ENCODE peak calls at places on chromosomes 2 and 18, in nine cellular contexts. One of them, this sample, is unnamed.

GRCh38 chr2:43407826-43408783 is 181.7 kb upstream of the ZFP36L2 start:
- DNase-seq in neural progenitor cell: no peak
- DNase-seq in HCT116: no peak
- DNase-seq in GM23338: no peak
- DNase-seq in SK-N-SH: no peak
- DNase-seq in PC-3: no peak
- DNase-seq in OCI-LY7: peak; percentile 33
- DNase-seq in MM.1S: peak; percentile 69
- DNase-seq in hepatocyte: no peak
- DNase-seq in this sample: peak; percentile 19

GRCh38 chr2:120871881-120872620 is 136.4 kb downstream of the GLI2 start:
- DNase-seq in neural progenitor cell: no peak
- DNase-seq in HCT116: no peak
- DNase-seq in GM23338: no peak
- DNase-seq in SK-N-SH: no peak
- DNase-seq in PC-3: no peak
- DNase-seq in OCI-LY7: no peak
- DNase-seq in MM.1S: no peak
- DNase-seq in hepatocyte: no peak
- DNase-seq in this sample: no peak

GRCh38 chr2:235445116-235445515 is 48.7 kb upstream of the AGAP1 start:
- DNase-seq in neural progenitor cell: no peak
- DNase-seq in HCT116: no peak
- DNase-seq in GM23338: no peak
- DNase-seq in SK-N-SH: no peak
- DNase-seq in PC-3: no peak
- DNase-seq in OCI-LY7: no peak
- DNase-seq in MM.1S: no peak
- DNase-seq in hepatocyte: peak; percentile 62
- DNase-seq in this sample: no peak

GRCh38 chr2:231386446-231386845 is 9.1 kb upstream of the B3GNT7 start:
- DNase-seq in neural progenitor cell: no peak
- DNase-seq in HCT116: no peak
- DNase-seq in GM23338: no peak
- DNase-seq in SK-N-SH: no peak
- DNase-seq in PC-3: peak; percentile 87
- DNase-seq in OCI-LY7: no peak
- DNase-seq in MM.1S: no peak
- DNase-seq in hepatocyte: no peak
- DNase-seq in this sample: peak; percentile 83

GRCh38 chr2:130832296-130832940 is 4.3 kb upstream of the ARHGEF4 start:
- DNase-seq in neural progenitor cell: peak; percentile 1
- DNase-seq in HCT116: no peak
- DNase-seq in GM23338: no peak
- DNase-seq in SK-N-SH: no peak
- DNase-seq in PC-3: no peak
- DNase-seq in OCI-LY7: no peak
- DNase-seq in MM.1S: no peak
- DNase-seq in hepatocyte: no peak
- DNase-seq in this sample: no peak

GRCh38 chr2:100060875-100061274 is 81.5 kb downstream of the AFF3 start:
- DNase-seq in neural progenitor cell: no peak
- DNase-seq in HCT116: no peak
- DNase-seq in GM23338: no peak
- DNase-seq in SK-N-SH: no peak
- DNase-seq in PC-3: no peak
- DNase-seq in OCI-LY7: no peak
- DNase-seq in MM.1S: no peak
- DNase-seq in hepatocyte: no peak
- DNase-seq in this sample: no peak

GRCh38 chr2:149441255-149441654 is 110.9 kb downstream of the LYPD6 start:
- DNase-seq in neural progenitor cell: no peak
- DNase-seq in HCT116: no peak
- DNase-seq in GM23338: no peak
- DNase-seq in SK-N-SH: no peak
- DNase-seq in PC-3: no peak
- DNase-seq in OCI-LY7: no peak
- DNase-seq in MM.1S: no peak
- DNase-seq in hepatocyte: no peak
- DNase-seq in this sample: peak; percentile 27

GRCh38 chr18:74834424-74835309 is 237.0 kb downstream of the ZNF407 start:
- DNase-seq in neural progenitor cell: no peak
- DNase-seq in HCT116: no peak
- DNase-seq in GM23338: peak; percentile 28
- DNase-seq in SK-N-SH: no peak
- DNase-seq in PC-3: peak; percentile 48
- DNase-seq in OCI-LY7: no peak
- DNase-seq in MM.1S: no peak
- DNase-seq in hepatocyte: no peak
- DNase-seq in this sample: no peak

GRCh38 chr18:33841221-33841967 is 263.4 kb downstream of the ASXL3 start:
- DNase-seq in neural progenitor cell: no peak
- DNase-seq in HCT116: no peak
- DNase-seq in GM23338: peak; percentile 14
- DNase-seq in SK-N-SH: no peak
- DNase-seq in PC-3: no peak
- DNase-seq in OCI-LY7: peak; percentile 74
- DNase-seq in MM.1S: no peak
- DNase-seq in hepatocyte: no peak
- DNase-seq in this sample: no peak

GRCh38 chr2:54228945-54229344 is 27.1 kb downstream of the TSPYL6 start:
- DNase-seq in neural progenitor cell: no peak
- DNase-seq in HCT116: no peak
- DNase-seq in GM23338: no peak
- DNase-seq in SK-N-SH: peak; percentile 38
- DNase-seq in PC-3: no peak
- DNase-seq in OCI-LY7: no peak
- DNase-seq in MM.1S: no peak
- DNase-seq in hepatocyte: no peak
- DNase-seq in this sample: no peak

GRCh38 chr18:58862851-58863538 is 1.7 kb upstream of the ZNF532 start:
- DNase-seq in neural progenitor cell: peak; percentile 66
- DNase-seq in HCT116: peak; percentile 6
- DNase-seq in GM23338: peak; percentile 57
- DNase-seq in SK-N-SH: peak; percentile 80
- DNase-seq in PC-3: peak; percentile 41
- DNase-seq in OCI-LY7: peak; percentile 51
- DNase-seq in MM.1S: peak; percentile 11
- DNase-seq in hepatocyte: peak; percentile 45
- DNase-seq in this sample: peak; percentile 78

GRCh38 chr2:222105046-222105445 is 193.8 kb downstream of the PAX3 start:
- DNase-seq in neural progenitor cell: no peak
- DNase-seq in HCT116: no peak
- DNase-seq in GM23338: no peak
- DNase-seq in SK-N-SH: no peak
- DNase-seq in PC-3: peak; percentile 30
- DNase-seq in OCI-LY7: no peak
- DNase-seq in MM.1S: no peak
- DNase-seq in hepatocyte: no peak
- DNase-seq in this sample: no peak

GRCh38 chr18:74412106-74412880 is 44.8 kb downstream of the DIPK1C start:
- DNase-seq in neural progenitor cell: peak; percentile 84
- DNase-seq in HCT116: no peak
- DNase-seq in GM23338: peak; percentile 26
- DNase-seq in SK-N-SH: no peak
- DNase-seq in PC-3: no peak
- DNase-seq in OCI-LY7: no peak
- DNase-seq in MM.1S: no peak
- DNase-seq in hepatocyte: no peak
- DNase-seq in this sample: no peak

GRCh38 chr2:192005214-192005613 is 158.3 kb upstream of the CAVIN2 start:
- DNase-seq in neural progenitor cell: no peak
- DNase-seq in HCT116: no peak
- DNase-seq in GM23338: no peak
- DNase-seq in SK-N-SH: no peak
- DNase-seq in PC-3: no peak
- DNase-seq in OCI-LY7: no peak
- DNase-seq in MM.1S: no peak
- DNase-seq in hepatocyte: no peak
- DNase-seq in this sample: no peak

GRCh38 chr2:45124456-45124855 is 115.2 kb upstream of the SIX2 start:
- DNase-seq in neural progenitor cell: no peak
- DNase-seq in HCT116: no peak
- DNase-seq in GM23338: no peak
- DNase-seq in SK-N-SH: no peak
- DNase-seq in PC-3: no peak
- DNase-seq in OCI-LY7: no peak
- DNase-seq in MM.1S: no peak
- DNase-seq in hepatocyte: no peak
- DNase-seq in this sample: no peak

GRCh38 chr2:70923378-70924015 is 12.2 kb upstream of the ATP6V1B1 start:
- DNase-seq in neural progenitor cell: peak; percentile 56
- DNase-seq in HCT116: no peak
- DNase-seq in GM23338: peak; percentile 82
- DNase-seq in SK-N-SH: peak; percentile 33
- DNase-seq in PC-3: peak; percentile 35
- DNase-seq in OCI-LY7: peak; percentile 28
- DNase-seq in MM.1S: peak; percentile 23
- DNase-seq in hepatocyte: peak; percentile 4
- DNase-seq in this sample: no peak

GRCh38 chr2:163132850-163133249 is 294.3 kb upstream of the KCNH7 start:
- DNase-seq in neural progenitor cell: no peak
- DNase-seq in HCT116: peak; percentile 4
- DNase-seq in GM23338: peak; percentile 32
- DNase-seq in SK-N-SH: peak; percentile 2
- DNase-seq in PC-3: peak; percentile 43
- DNase-seq in OCI-LY7: no peak
- DNase-seq in MM.1S: peak; percentile 51
- DNase-seq in hepatocyte: no peak
- DNase-seq in this sample: peak; percentile 40

GRCh38 chr2:226802573-226802972 is 3.0 kb upstream of the IRS1 start:
- DNase-seq in neural progenitor cell: peak; percentile 71
- DNase-seq in HCT116: peak; percentile 81
- DNase-seq in GM23338: peak; percentile 79
- DNase-seq in SK-N-SH: peak; percentile 48
- DNase-seq in PC-3: peak; percentile 83
- DNase-seq in OCI-LY7: peak; percentile 85
- DNase-seq in MM.1S: peak; percentile 79
- DNase-seq in hepatocyte: peak; percentile 83
- DNase-seq in this sample: peak; percentile 85

GRCh38 chr2:189393440-189394111 is 47.7 kb upstream of the WDR75 start:
- DNase-seq in neural progenitor cell: no peak
- DNase-seq in HCT116: peak; percentile 87
- DNase-seq in GM23338: no peak
- DNase-seq in SK-N-SH: no peak
- DNase-seq in PC-3: peak; percentile 94
- DNase-seq in OCI-LY7: no peak
- DNase-seq in MM.1S: no peak
- DNase-seq in hepatocyte: peak; percentile 33
- DNase-seq in this sample: peak; percentile 94

GRCh38 chr2:141068053-141068682 is 1062.6 kb downstream of the LRP1B start:
- DNase-seq in neural progenitor cell: peak; percentile 43
- DNase-seq in HCT116: no peak
- DNase-seq in GM23338: no peak
- DNase-seq in SK-N-SH: no peak
- DNase-seq in PC-3: no peak
- DNase-seq in OCI-LY7: no peak
- DNase-seq in MM.1S: no peak
- DNase-seq in hepatocyte: no peak
- DNase-seq in this sample: no peak

GRCh38 chr2:141065042-141065441 is 1065.8 kb downstream of the LRP1B start:
- DNase-seq in neural progenitor cell: no peak
- DNase-seq in HCT116: no peak
- DNase-seq in GM23338: no peak
- DNase-seq in SK-N-SH: no peak
- DNase-seq in PC-3: no peak
- DNase-seq in OCI-LY7: no peak
- DNase-seq in MM.1S: no peak
- DNase-seq in hepatocyte: no peak
- DNase-seq in this sample: no peak

GRCh38 chr2:141062443-141062842 is 1068.4 kb downstream of the LRP1B start:
- DNase-seq in neural progenitor cell: no peak
- DNase-seq in HCT116: no peak
- DNase-seq in GM23338: no peak
- DNase-seq in SK-N-SH: no peak
- DNase-seq in PC-3: no peak
- DNase-seq in OCI-LY7: no peak
- DNase-seq in MM.1S: no peak
- DNase-seq in hepatocyte: no peak
- DNase-seq in this sample: no peak

GRCh38 chr2:141062016-141062415 is 1068.8 kb downstream of the LRP1B start:
- DNase-seq in neural progenitor cell: no peak
- DNase-seq in HCT116: no peak
- DNase-seq in GM23338: no peak
- DNase-seq in SK-N-SH: no peak
- DNase-seq in PC-3: no peak
- DNase-seq in OCI-LY7: no peak
- DNase-seq in MM.1S: no peak
- DNase-seq in hepatocyte: no peak
- DNase-seq in this sample: no peak

GRCh38 chr2:141063410-141063809 is 1067.4 kb downstream of the LRP1B start:
- DNase-seq in neural progenitor cell: peak; percentile 14
- DNase-seq in HCT116: no peak
- DNase-seq in GM23338: peak; percentile 61
- DNase-seq in SK-N-SH: no peak
- DNase-seq in PC-3: no peak
- DNase-seq in OCI-LY7: no peak
- DNase-seq in MM.1S: no peak
- DNase-seq in hepatocyte: no peak
- DNase-seq in this sample: no peak
- H2AFZ ChIP-seq in neural progenitor cell: peak overlapping the region; percentile 15
- H2AFZ ChIP-seq in HCT116: no peak overlapping the region
- H2AFZ ChIP-seq in GM23338: no peak overlapping the region
- H2AFZ ChIP-seq in SK-N-SH: no peak overlapping the region
- H2AFZ ChIP-seq in PC-3: no peak overlapping the region
- H2AFZ ChIP-seq in OCI-LY7: no peak overlapping the region
- H2AFZ ChIP-seq in MM.1S: no peak overlapping the region
- H2AFZ ChIP-seq in hepatocyte: no peak overlapping the region
- H2AFZ ChIP-seq in this sample: no peak overlapping the region

GRCh38 chr2:69387770-69388481 is 899 bp upstream of the GFPT1 start:
- DNase-seq in neural progenitor cell: peak; percentile 13
- DNase-seq in HCT116: no peak
- DNase-seq in GM23338: no peak
- DNase-seq in SK-N-SH: peak; percentile 25
- DNase-seq in PC-3: no peak
- DNase-seq in OCI-LY7: no peak
- DNase-seq in MM.1S: no peak
- DNase-seq in hepatocyte: peak; percentile 34
- DNase-seq in this sample: no peak
- TF ChIP-seq EZH2phosphoT487 in neural progenitor cell: no peak
- TF ChIP-seq EZH2phosphoT487 in HCT116: no peak
- TF ChIP-seq EZH2phosphoT487 in GM23338: no peak
- TF ChIP-seq EZH2phosphoT487 in SK-N-SH: no peak
- TF ChIP-seq EZH2phosphoT487 in PC-3: no peak
- TF ChIP-seq EZH2phosphoT487 in OCI-LY7: no peak
- TF ChIP-seq EZH2phosphoT487 in MM.1S: no peak
- TF ChIP-seq EZH2phosphoT487 in hepatocyte: no peak
- TF ChIP-seq EZH2phosphoT487 in this sample: no peak

GRCh38 chr18:77002496-77002895 is 130.1 kb downstream of the MBP start:
- DNase-seq in neural progenitor cell: no peak
- DNase-seq in HCT116: no peak
- DNase-seq in GM23338: no peak
- DNase-seq in SK-N-SH: no peak
- DNase-seq in PC-3: no peak
- DNase-seq in OCI-LY7: no peak
- DNase-seq in MM.1S: no peak
- DNase-seq in hepatocyte: no peak
- DNase-seq in this sample: no peak
- H3K4me1 ChIP-seq in neural progenitor cell: peaks cover 11% of the 10 kb centered on the region
- H3K4me1 ChIP-seq in HCT116: no peaks in the 10 kb centered on the region
- H3K4me1 ChIP-seq in GM23338: peaks cover 6% of the 10 kb centered on the region
- H3K4me1 ChIP-seq in SK-N-SH: no peaks in the 10 kb centered on the region
- H3K4me1 ChIP-seq in PC-3: peaks cover 4% of the 10 kb centered on the region
- H3K4me1 ChIP-seq in OCI-LY7: peaks cover 7% of the 10 kb centered on the region
- H3K4me1 ChIP-seq in MM.1S: no peaks in the 10 kb centered on the region
- H3K4me1 ChIP-seq in hepatocyte: peaks cover 3% of the 10 kb centered on the region
- H3K4me1 ChIP-seq in this sample: no peaks in the 10 kb centered on the region

GRCh38 chr2:186405847-186406246 is 80.2 kb upstream of the ZC3H15 start:
- DNase-seq in neural progenitor cell: no peak
- DNase-seq in HCT116: no peak
- DNase-seq in GM23338: no peak
- DNase-seq in SK-N-SH: no peak
- DNase-seq in PC-3: no peak
- DNase-seq in OCI-LY7: no peak
- DNase-seq in MM.1S: no peak
- DNase-seq in hepatocyte: no peak
- DNase-seq in this sample: no peak
- H2AFZ ChIP-seq in neural progenitor cell: no peak overlapping the region
- H2AFZ ChIP-seq in HCT116: no peak overlapping the region
- H2AFZ ChIP-seq in GM23338: no peak overlapping the region
- H2AFZ ChIP-seq in SK-N-SH: no peak overlapping the region
- H2AFZ ChIP-seq in PC-3: no peak overlapping the region
- H2AFZ ChIP-seq in OCI-LY7: no peak overlapping the region
- H2AFZ ChIP-seq in MM.1S: no peak overlapping the region
- H2AFZ ChIP-seq in hepatocyte: no peak overlapping the region
- H2AFZ ChIP-seq in this sample: no peak overlapping the region

This sample was measured in GM23248.